ENCODE peak calls at places on chromosomes 4 and X, in seven cellular contexts. One of them, this sample, is unnamed.

GRCh38 chrX:39984191-39984956 is 113.4 kb downstream of the BCOR start:
- DNase-seq in M059J: no peak
- DNase-seq in progenitor cell of endocrine pancreas: no peak
- DNase-seq in stomach: no peak
- DNase-seq in HFF-Myc: no peak
- DNase-seq in CD4-positive, alpha-beta T cell: no peak
- DNase-seq in memory B cell: no peak
- DNase-seq in this sample: no peak

GRCh38 chr4:122783301-122784215 is 43.1 kb upstream of the FGF2 start:
- DNase-seq in stomach: no peak
- DNase-seq in CD4-positive, alpha-beta T cell: no peak
- DNase-seq in progenitor cell of endocrine pancreas: no peak
- DNase-seq in M059J: peak; percentile 96
- DNase-seq in HFF-Myc: peak; percentile 65
- DNase-seq in memory B cell: no peak
- DNase-seq in this sample: no peak

GRCh38 chr4:7648813-7649395 is 214.2 kb upstream of the PSAPL1 start:
- DNase-seq in CD4-positive, alpha-beta T cell: no peak
- DNase-seq in stomach: no peak
- DNase-seq in M059J: peak; percentile 43
- DNase-seq in memory B cell: no peak
- DNase-seq in progenitor cell of endocrine pancreas: no peak
- DNase-seq in HFF-Myc: no peak
- DNase-seq in this sample: no peak

GRCh38 chr4:77800483-77801259 is 18.5 kb downstream of the CNOT6L start:
- DNase-seq in CD4-positive, alpha-beta T cell: no peak
- DNase-seq in HFF-Myc: no peak
- DNase-seq in stomach: no peak
- DNase-seq in M059J: peak; percentile 36
- DNase-seq in progenitor cell of endocrine pancreas: no peak
- DNase-seq in memory B cell: no peak
- DNase-seq in this sample: no peak

GRCh38 chr4:172709376-172709775 is 459.2 kb upstream of the GALNT7 start:
- DNase-seq in progenitor cell of endocrine pancreas: no peak
- DNase-seq in HFF-Myc: no peak
- DNase-seq in CD4-positive, alpha-beta T cell: no peak
- DNase-seq in M059J: no peak
- DNase-seq in stomach: no peak
- DNase-seq in memory B cell: no peak
- DNase-seq in this sample: no peak

GRCh38 chr4:5888222-5888701 is 4.6 kb downstream of the CRMP1 start:
- DNase-seq in M059J: no peak
- DNase-seq in progenitor cell of endocrine pancreas: no peak
- DNase-seq in stomach: no peak
- DNase-seq in CD4-positive, alpha-beta T cell: no peak
- DNase-seq in memory B cell: no peak
- DNase-seq in HFF-Myc: no peak
- DNase-seq in this sample: no peak

GRCh38 chr4:87704000-87704399 is 53.9 kb downstream of the DMP1 start:
- DNase-seq in progenitor cell of endocrine pancreas: no peak
- DNase-seq in stomach: no peak
- DNase-seq in HFF-Myc: no peak
- DNase-seq in memory B cell: no peak
- DNase-seq in M059J: no peak
- DNase-seq in CD4-positive, alpha-beta T cell: no peak
- DNase-seq in this sample: no peak

GRCh38 chrX:38435130-38435529 is 82.7 kb downstream of the OTC start:
- DNase-seq in HFF-Myc: no peak
- DNase-seq in progenitor cell of endocrine pancreas: no peak
- DNase-seq in CD4-positive, alpha-beta T cell: no peak
- DNase-seq in M059J: no peak
- DNase-seq in memory B cell: no peak
- DNase-seq in stomach: no peak
- DNase-seq in this sample: no peak

GRCh38 chr4:185396724-185397402 is at the start of gene ANKRD37:
- DNase-seq in HFF-Myc: no peak
- DNase-seq in M059J: peak; percentile 29
- DNase-seq in memory B cell: no peak
- DNase-seq in progenitor cell of endocrine pancreas: peak; percentile 21
- DNase-seq in stomach: peak; percentile 69
- DNase-seq in CD4-positive, alpha-beta T cell: no peak
- DNase-seq in this sample: no peak